ENCODE peak calls at places on chromosomes 1 and 21, in four cellular contexts. One of them, this sample, is unnamed.

GRCh38 chr1:21537511-21537931 is 28.3 kb downstream of the ALPL start:
- DNase-seq in Peyer's patch: no peak
- DNase-seq in NCI-H345: no peak
- DNase-seq in Ammon's horn: no peak
- DNase-seq in this sample: no peak

GRCh38 chr1:230068952-230069684 is 2.1 kb downstream of the GALNT2 start:
- DNase-seq in Peyer's patch: no peak
- DNase-seq in NCI-H345: peak
- DNase-seq in Ammon's horn: no peak
- DNase-seq in this sample: no peak

GRCh38 chr1:177591155-177591554 is 378.7 kb downstream of the SEC16B start:
- DNase-seq in Peyer's patch: no peak
- DNase-seq in NCI-H345: no peak
- DNase-seq in Ammon's horn: no peak
- DNase-seq in this sample: no peak

GRCh38 chr1:151944110-151944858 is 35.0 kb upstream of the THEM4 start:
- DNase-seq in Peyer's patch: no peak
- DNase-seq in NCI-H345: no peak
- DNase-seq in Ammon's horn: no peak
- DNase-seq in this sample: no peak

GRCh38 chr1:47507921-47508894 is 70.4 kb downstream of the FOXD2 start:
- DNase-seq in Peyer's patch: peak
- DNase-seq in NCI-H345: peak
- DNase-seq in Ammon's horn: no peak
- DNase-seq in this sample: peak

GRCh38 chr1:45490121-45490622 is 791 bp downstream of the TESK2 start:
- DNase-seq in Peyer's patch: no peak
- DNase-seq in NCI-H345: no peak
- DNase-seq in Ammon's horn: no peak
- DNase-seq in this sample: no peak

GRCh38 chr1:29789910-29790247 is 553.6 kb downstream of the PTPRU start:
- DNase-seq in Peyer's patch: no peak
- DNase-seq in NCI-H345: no peak
- DNase-seq in Ammon's horn: no peak
- DNase-seq in this sample: no peak

GRCh38 chr21:8993943-8994639 is 1527.3 kb upstream of the TPTE start:
- DNase-seq in Peyer's patch: no peak
- DNase-seq in NCI-H345: no peak
- DNase-seq in Ammon's horn: no peak
- DNase-seq in this sample: no peak

GRCh38 chr1:32870615-32871363 is at the start of gene FNDC5:
- DNase-seq in Peyer's patch: no peak
- DNase-seq in NCI-H345: peak
- DNase-seq in Ammon's horn: no peak
- DNase-seq in this sample: no peak

GRCh38 chr1:2229921-2230700 is 2.0 kb downstream of the SKI start:
- DNase-seq in Peyer's patch: peak
- DNase-seq in NCI-H345: no peak
- DNase-seq in Ammon's horn: peak
- DNase-seq in this sample: no peak

GRCh38 chr1:93965256-93965655 is 56.0 kb upstream of the GCLM start:
- DNase-seq in Peyer's patch: no peak
- DNase-seq in NCI-H345: no peak
- DNase-seq in Ammon's horn: no peak
- DNase-seq in this sample: no peak

GRCh38 chr1:166616206-166616605 is 223.1 kb upstream of the POGK start:
- DNase-seq in Peyer's patch: no peak
- DNase-seq in NCI-H345: no peak
- DNase-seq in Ammon's horn: no peak
- DNase-seq in this sample: no peak

GRCh38 chr1:6935379-6936307 is 150.4 kb downstream of the CAMTA1 start:
- DNase-seq in Peyer's patch: no peak
- DNase-seq in NCI-H345: no peak
- DNase-seq in Ammon's horn: no peak
- DNase-seq in this sample: no peak

GRCh38 chr1:42319128-42319851 is 15.7 kb downstream of the FOXJ3 start:
- DNase-seq in Peyer's patch: no peak
- DNase-seq in NCI-H345: no peak
- DNase-seq in Ammon's horn: no peak
- DNase-seq in this sample: no peak

GRCh38 chr1:42765271-42765670 is 1.6 kb downstream of the P3H1 start:
- DNase-seq in Peyer's patch: no peak
- DNase-seq in NCI-H345: no peak
- DNase-seq in Ammon's horn: no peak
- DNase-seq in this sample: no peak

GRCh38 chr21:14877581-14878228 is 187.1 kb downstream of the NRIP1 start:
- DNase-seq in Peyer's patch: no peak
- DNase-seq in NCI-H345: no peak
- DNase-seq in Ammon's horn: no peak
- DNase-seq in this sample: no peak

GRCh38 chr1:242129103-242129502 is 130.2 kb upstream of the MAP1LC3C start:
- DNase-seq in Peyer's patch: no peak
- DNase-seq in NCI-H345: peak
- DNase-seq in Ammon's horn: no peak
- DNase-seq in this sample: no peak

GRCh38 chr1:113519561-113519960 is 129.2 kb downstream of the MAGI3 start:
- DNase-seq in Peyer's patch: no peak
- DNase-seq in NCI-H345: no peak
- DNase-seq in Ammon's horn: no peak
- DNase-seq in this sample: no peak

GRCh38 chr1:72435025-72435424 is 152.7 kb upstream of the NEGR1 start:
- DNase-seq in Peyer's patch: no peak
- DNase-seq in NCI-H345: no peak
- DNase-seq in Ammon's horn: no peak
- DNase-seq in this sample: no peak

GRCh38 chr1:234998174-234998741 is 130.4 kb downstream of the TOMM20 start:
- DNase-seq in Peyer's patch: peak
- DNase-seq in NCI-H345: no peak
- DNase-seq in Ammon's horn: no peak
- DNase-seq in this sample: no peak

GRCh38 chr21:17829472-17829871 is 10.3 kb upstream of the C21orf91 start:
- DNase-seq in Peyer's patch: no peak
- DNase-seq in NCI-H345: no peak
- DNase-seq in Ammon's horn: no peak
- DNase-seq in this sample: no peak

GRCh38 chr1:238018214-238018613 is 127.5 kb upstream of the ZP4 start:
- DNase-seq in Peyer's patch: no peak
- DNase-seq in NCI-H345: no peak
- DNase-seq in Ammon's horn: no peak
- DNase-seq in this sample: no peak

GRCh38 chr1:243927401-243927800 is 77.4 kb upstream of the AKT3 start:
- DNase-seq in Peyer's patch: no peak
- DNase-seq in NCI-H345: no peak
- DNase-seq in Ammon's horn: no peak
- DNase-seq in this sample: no peak

GRCh38 chr1:41751804-41752513 is 166.8 kb downstream of the HIVEP3 start:
- DNase-seq in Peyer's patch: no peak
- DNase-seq in NCI-H345: no peak
- DNase-seq in Ammon's horn: peak
- DNase-seq in this sample: no peak

GRCh38 chr1:205256956-205257615 is 29.3 kb downstream of the TMCC2 start:
- DNase-seq in Peyer's patch: no peak
- DNase-seq in NCI-H345: no peak
- DNase-seq in Ammon's horn: no peak
- DNase-seq in this sample: no peak

GRCh38 chr1:7885513-7886298 is 32.8 kb upstream of the UTS2 start:
- DNase-seq in Peyer's patch: peak
- DNase-seq in NCI-H345: no peak
- DNase-seq in Ammon's horn: no peak
- DNase-seq in this sample: peak

GRCh38 chr1:148264374-148265276 is 112.5 kb upstream of the NBPF11 start:
- DNase-seq in Peyer's patch: no peak
- DNase-seq in NCI-H345: no peak
- DNase-seq in Ammon's horn: peak
- DNase-seq in this sample: peak

GRCh38 chr1:9901148-9902059 is 8.7 kb downstream of the CTNNBIP1 start:
- DNase-seq in Peyer's patch: peak
- DNase-seq in NCI-H345: peak
- DNase-seq in Ammon's horn: no peak
- DNase-seq in this sample: no peak

GRCh38 chr1:81804320-81804719 is 3.6 kb downstream of the ADGRL2 start:
- DNase-seq in Peyer's patch: no peak
- DNase-seq in NCI-H345: no peak
- DNase-seq in Ammon's horn: no peak
- DNase-seq in this sample: no peak

GRCh38 chr1:200118779-200119505 is 91.4 kb downstream of the NR5A2 start:
- DNase-seq in Peyer's patch: no peak
- DNase-seq in NCI-H345: peak
- DNase-seq in Ammon's horn: no peak
- DNase-seq in this sample: no peak

GRCh38 chr1:9655836-9656235 is 4.3 kb downstream of the PIK3CD start:
- DNase-seq in Peyer's patch: no peak
- DNase-seq in NCI-H345: no peak
- DNase-seq in Ammon's horn: no peak
- DNase-seq in this sample: no peak

GRCh38 chr21:43644609-43645008 is 14.7 kb downstream of the HSF2BP start:
- DNase-seq in Peyer's patch: no peak
- DNase-seq in NCI-H345: no peak
- DNase-seq in Ammon's horn: peak
- DNase-seq in this sample: no peak

GRCh38 chr1:53378061-53378460 is 50.2 kb upstream of the LRP8 start:
- DNase-seq in Peyer's patch: peak
- DNase-seq in NCI-H345: no peak
- DNase-seq in Ammon's horn: no peak
- DNase-seq in this sample: no peak

GRCh38 chr1:238596703-238597102 is 706.0 kb upstream of the ZP4 start:
- DNase-seq in Peyer's patch: no peak
- DNase-seq in NCI-H345: no peak
- DNase-seq in Ammon's horn: no peak
- DNase-seq in this sample: no peak

GRCh38 chr1:204283711-204284651 is 70.2 kb upstream of the GOLT1A start:
- DNase-seq in Peyer's patch: no peak
- DNase-seq in NCI-H345: no peak
- DNase-seq in Ammon's horn: no peak
- DNase-seq in this sample: no peak

GRCh38 chr1:110708968-110709367 is 34.2 kb upstream of the KCNA3 start:
- DNase-seq in Peyer's patch: no peak
- DNase-seq in NCI-H345: no peak
- DNase-seq in Ammon's horn: no peak
- DNase-seq in this sample: no peak

GRCh38 chr1:161835963-161836362 is 69.8 kb downstream of the ATF6 start:
- DNase-seq in Peyer's patch: no peak
- DNase-seq in NCI-H345: no peak
- DNase-seq in Ammon's horn: no peak
- DNase-seq in this sample: no peak

GRCh38 chr1:182629674-182630073 is 25.5 kb upstream of the RGS16 start:
- DNase-seq in Peyer's patch: no peak
- DNase-seq in NCI-H345: no peak
- DNase-seq in Ammon's horn: no peak
- DNase-seq in this sample: peak

GRCh38 chr1:110375490-110375889 is 15.3 kb downstream of the SLC16A4 start:
- DNase-seq in Peyer's patch: no peak
- DNase-seq in NCI-H345: no peak
- DNase-seq in Ammon's horn: no peak
- DNase-seq in this sample: no peak